ENCODE peak calls at places on chromosomes 5 and 9, in ten cellular contexts. X is RWPE2, V is astrocyte of the spinal cord, Q is cardiac fibroblast, G is foreskin fibroblast, O is heart right ventricle, F is HFF-Myc, U is A549, B is psoas muscle, L is cardiac muscle cell. M is an unnamed sample.

GRCh38 chr5:103674739-103675138 is 112.2 kb upstream of the NUDT12 start:
- DNase-seq in X (no peak), V (peak), Q (peak), G (no peak), O (peak), F (no peak), U (no peak), B (no peak), L (no peak), M (peak)

GRCh38 chr5:1542755-1543154 is 19.0 kb upstream of the LPCAT1 start:
- DNase-seq in X (peak), V (peak), Q (peak), G (peak), O (no peak), F (peak), U (peak), B (peak), L (no peak), M (peak)

GRCh38 chr5:68958428-68958827 is 135.4 kb upstream of the SLC30A5 start:
- DNase-seq in X (no peak), V (no peak), Q (no peak), G (no peak), O (no peak), F (no peak), U (no peak), B (no peak), L (no peak), M (no peak)

GRCh38 chr9:79776581-79776980 is 204.8 kb downstream of the TLE4 start:
- DNase-seq in X (no peak), V (no peak), Q (peak), G (no peak), O (no peak), F (no peak), U (no peak), B (no peak), L (no peak), M (no peak)

GRCh38 chr5:133357758-133358157 is 254.6 kb downstream of the FSTL4 start:
- DNase-seq in X (no peak), V (no peak), Q (no peak), G (no peak), O (no peak), F (no peak), U (no peak), B (no peak), L (no peak), M (no peak)

GRCh38 chr9:98403715-98404114 is 148.3 kb upstream of the TBC1D2 start:
- DNase-seq in X (no peak), V (no peak), Q (no peak), G (no peak), O (no peak), F (no peak), U (no peak), B (no peak), L (no peak), M (no peak)

GRCh38 chr9:114591206-114591853 is 3.8 kb downstream of the ATP6V1G1 start:
- DNase-seq in X (no peak), V (no peak), Q (peak), G (no peak), O (no peak), F (no peak), U (no peak), B (no peak), L (no peak), M (peak)

GRCh38 chr9:23308114-23308513 is 517.9 kb downstream of the ELAVL2 start:
- DNase-seq in X (no peak), V (no peak), Q (no peak), G (no peak), O (no peak), F (no peak), U (no peak), B (no peak), L (no peak), M (no peak)

GRCh38 chr9:116383133-116383532 is 229.5 kb downstream of the PAPPA start:
- DNase-seq in X (no peak), V (no peak), Q (no peak), G (no peak), O (no peak), F (no peak), U (no peak), B (no peak), L (no peak), M (no peak)

GRCh38 chr5:40112875-40113274 is 566.8 kb upstream of the PTGER4 start:
- DNase-seq in X (no peak), V (no peak), Q (no peak), G (no peak), O (no peak), F (no peak), U (no peak), B (no peak), L (no peak), M (peak)

GRCh38 chr5:139689631-139690384 is 41.7 kb downstream of the CXXC5 start:
- DNase-seq in X (no peak), V (no peak), Q (peak), G (no peak), O (no peak), F (no peak), U (peak), B (no peak), L (no peak), M (no peak)

GRCh38 chr5:169971780-169972179 is 8.5 kb downstream of the INSYN2B start:
- DNase-seq in X (no peak), V (no peak), Q (no peak), G (no peak), O (no peak), F (no peak), U (no peak), B (no peak), L (no peak), M (no peak)

GRCh38 chr9:98357921-98358535 is 102.6 kb upstream of the TBC1D2 start:
- DNase-seq in X (no peak), V (peak), Q (peak), G (peak), O (no peak), F (no peak), U (peak), B (no peak), L (no peak), M (peak)

GRCh38 chr9:94912700-94913249 is 186.3 kb downstream of the AOPEP start:
- DNase-seq in X (no peak), V (peak), Q (peak), G (peak), O (peak), F (no peak), U (peak), B (no peak), L (no peak), M (peak)

GRCh38 chr5:42636425-42636824 is 120.2 kb upstream of the CCDC152 start:
- DNase-seq in X (no peak), V (no peak), Q (peak), G (no peak), O (no peak), F (no peak), U (peak), B (no peak), L (no peak), M (peak)

GRCh38 chr9:109482391-109482916 is 15.7 kb downstream of the PTPN3 start:
- DNase-seq in X (no peak), V (no peak), Q (no peak), G (no peak), O (no peak), F (no peak), U (no peak), B (no peak), L (no peak), M (peak)

GRCh38 chr5:90709323-90710148 is 150.9 kb downstream of the ADGRV1 start:
- DNase-seq in X (no peak), V (peak), Q (peak), G (peak), O (peak), F (peak), U (peak), B (no peak), L (peak), M (peak)

GRCh38 chr9:130419521-130420035 is 25.2 kb upstream of the ASS1 start:
- DNase-seq in X (no peak), V (no peak), Q (no peak), G (no peak), O (no peak), F (no peak), U (no peak), B (no peak), L (no peak), M (no peak)

GRCh38 chr9:93300585-93301081 is 116.7 kb downstream of the WNK2 start:
- DNase-seq in X (no peak), V (no peak), Q (no peak), G (no peak), O (peak), F (no peak), U (no peak), B (peak), L (no peak), M (peak)

GRCh38 chr5:52838306-52839015 is 50.7 kb downstream of the ITGA1 start:
- DNase-seq in X (no peak), V (peak), Q (peak), G (no peak), O (no peak), F (no peak), U (no peak), B (no peak), L (no peak), M (no peak)

GRCh38 chr5:153321478-153321877 is 169.0 kb upstream of the GRIA1 start:
- DNase-seq in X (no peak), V (no peak), Q (no peak), G (no peak), O (no peak), F (no peak), U (no peak), B (no peak), L (no peak), M (no peak)

GRCh38 chr9:80382523-80382922 is 810.8 kb downstream of the TLE4 start:
- DNase-seq in X (no peak), V (no peak), Q (peak), G (peak), O (no peak), F (no peak), U (no peak), B (no peak), L (no peak), M (no peak)

GRCh38 chr9:126127591-126127990 is 199.0 kb upstream of the MVB12B start:
- DNase-seq in X (no peak), V (no peak), Q (no peak), G (no peak), O (no peak), F (no peak), U (no peak), B (no peak), L (no peak), M (no peak)

GRCh38 chr5:54165687-54166086 is 144.7 kb downstream of the ARL15 start:
- DNase-seq in X (no peak), V (no peak), Q (no peak), G (no peak), O (no peak), F (no peak), U (no peak), B (no peak), L (no peak), M (no peak)

GRCh38 chr5:113259034-113259433 is 175.8 kb downstream of the TSSK1B start:
- DNase-seq in X (no peak), V (no peak), Q (peak), G (no peak), O (no peak), F (no peak), U (no peak), B (no peak), L (no peak), M (no peak)

GRCh38 chr9:22040760-22041159 is 31.7 kb upstream of the CDKN2B start:
- DNase-seq in X (no peak), V (peak), Q (peak), G (peak), O (no peak), F (no peak), U (no peak), B (no peak), L (no peak), M (peak)

GRCh38 chr5:819078-819477 is 31.7 kb downstream of the ZDHHC11 start:
- DNase-seq in X (no peak), V (no peak), Q (no peak), G (no peak), O (no peak), F (no peak), U (no peak), B (no peak), L (no peak), M (no peak)

GRCh38 chr5:74766348-74766886 is 500 bp downstream of the GFM2 start:
- DNase-seq in X (no peak), V (peak), Q (peak), G (peak), O (no peak), F (no peak), U (peak), B (no peak), L (peak), M (peak)

GRCh38 chr9:137534256-137535119 is 15.7 kb downstream of the PNPLA7 start:
- DNase-seq in X (no peak), V (peak), Q (peak), G (peak), O (no peak), F (peak), U (peak), B (no peak), L (peak), M (peak)

GRCh38 chr9:23746317-23746716 is 79.7 kb downstream of the ELAVL2 start:
- DNase-seq in X (no peak), V (no peak), Q (no peak), G (no peak), O (no peak), F (no peak), U (no peak), B (no peak), L (no peak), M (no peak)

GRCh38 chr9:104907278-104907951 is 20.5 kb downstream of the ABCA1 start:
- DNase-seq in X (no peak), V (peak), Q (peak), G (peak), O (peak), F (peak), U (peak), B (no peak), L (no peak), M (peak)

GRCh38 chr5:19866088-19866446 is 121.9 kb downstream of the CDH18 start:
- DNase-seq in X (no peak), V (no peak), Q (no peak), G (no peak), O (no peak), F (no peak), U (no peak), B (no peak), L (no peak), M (no peak)

GRCh38 chr5:41876678-41877077 is 6.5 kb upstream of the OXCT1 start:
- DNase-seq in X (no peak), V (no peak), Q (no peak), G (no peak), O (no peak), F (no peak), U (no peak), B (no peak), L (no peak), M (no peak)

GRCh38 chr9:69293186-69293585 is 31.8 kb upstream of the ENTREP1 start:
- DNase-seq in X (no peak), V (no peak), Q (no peak), G (no peak), O (no peak), F (no peak), U (no peak), B (no peak), L (no peak), M (no peak)

GRCh38 chr9:89744255-89744648 is 139.4 kb downstream of the GADD45G start:
- DNase-seq in X (no peak), V (no peak), Q (no peak), G (no peak), O (no peak), F (no peak), U (no peak), B (no peak), L (no peak), M (no peak)

DNA sequence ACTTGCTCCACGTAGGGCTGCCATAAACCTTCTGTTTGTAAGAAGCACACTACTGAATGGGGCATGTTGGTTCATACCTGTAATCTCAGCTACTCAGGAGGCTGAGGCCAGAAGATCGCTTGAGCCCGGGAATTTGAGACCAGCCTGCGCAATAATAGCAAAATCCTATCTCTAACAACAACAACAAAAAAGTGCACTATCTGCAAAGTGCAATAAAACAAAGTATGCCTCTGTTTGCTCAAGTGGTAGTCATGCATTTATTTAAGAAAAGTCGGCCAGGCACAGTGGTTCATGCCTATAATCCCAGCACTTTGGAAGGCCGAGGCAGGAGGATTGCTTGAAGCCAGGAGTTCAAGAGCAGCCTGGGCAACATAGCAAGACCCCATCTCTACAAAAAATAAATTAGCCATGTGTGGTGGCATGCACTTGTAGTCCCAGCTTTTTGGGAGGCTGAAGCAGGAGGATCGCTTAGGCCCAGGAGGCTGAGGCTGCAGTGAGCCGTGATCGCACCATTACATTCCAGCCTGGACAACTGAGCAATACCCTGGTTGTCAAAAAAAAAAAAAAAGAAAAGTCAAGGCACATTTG is 5.2 kb downstream of the ATPSCKMT start:
- DNase-seq in X (no peak), V (no peak), Q (no peak), G (no peak), O (no peak), F (no peak), U (no peak), B (no peak), L (no peak), M (no peak)
- H3K4me3 ChIP-seq in X (no peak), V (no peak), Q (no peak), G (no peak), O (no peak), F (no peak), U (no peak), B (no peak), L (no peak), M (no peak)

DNA sequence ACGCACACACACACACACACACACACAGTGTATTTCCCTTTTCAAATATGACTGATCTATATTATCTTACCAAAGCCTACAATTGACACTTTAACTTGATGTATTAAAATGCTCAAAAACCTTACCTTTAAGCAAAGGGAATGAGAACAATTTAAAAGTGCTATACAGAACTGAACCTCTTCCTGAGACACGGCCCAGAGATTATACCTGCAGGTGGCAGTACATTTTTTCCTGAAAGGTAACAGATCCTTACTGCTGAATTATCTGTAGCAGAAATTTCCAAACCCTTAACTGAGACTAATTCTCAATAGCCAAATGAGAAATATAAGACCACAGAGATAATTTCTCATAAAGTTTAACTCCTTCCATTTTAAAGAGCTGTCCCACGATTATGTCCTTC is 91.1 kb downstream of the MYO10 start:
- DNase-seq in X (no peak), V (no peak), Q (no peak), G (no peak), O (no peak), F (no peak), U (no peak), B (no peak), L (no peak), M (no peak)
- TF ChIP-seq CTCF in X (peak), V (peak), Q (no peak), G (no peak), O (no peak), F (no peak), U (peak), B (no peak), L (peak), M (no peak)

GRCh38 chr5:157548513-157549282 is 26.9 kb downstream of the ADAM19 start:
- DNase-seq in X (no peak), V (peak), Q (peak), G (peak), O (no peak), F (no peak), U (peak), B (no peak), L (no peak), M (peak)
- H3K4me3 ChIP-seq in X (no peak), V (no peak), Q (no peak), G (peak), O (no peak), F (no peak), U (no peak), B (no peak), L (no peak), M (no peak)

GRCh38 chr5:141681295-141681694 is 735 bp downstream of the ARAP3 start:
- DNase-seq in X (no peak), V (no peak), Q (no peak), G (no peak), O (no peak), F (no peak), U (no peak), B (no peak), L (no peak), M (no peak)

GRCh38 chr5:141680178-141680577 is 1.9 kb downstream of the ARAP3 start:
- DNase-seq in X (no peak), V (no peak), Q (no peak), G (no peak), O (no peak), F (no peak), U (no peak), B (no peak), L (no peak), M (no peak)

GRCh38 chr5:141680751-141681201 is 1.3 kb downstream of the ARAP3 start:
- DNase-seq in X (no peak), V (no peak), Q (peak), G (peak), O (peak), F (no peak), U (no peak), B (peak), L (no peak), M (no peak)

GRCh38 chr5:141674747-141675146 is 7.3 kb downstream of the ARAP3 start:
- DNase-seq in X (no peak), V (no peak), Q (no peak), G (no peak), O (no peak), F (no peak), U (no peak), B (no peak), L (no peak), M (no peak)

DNA sequence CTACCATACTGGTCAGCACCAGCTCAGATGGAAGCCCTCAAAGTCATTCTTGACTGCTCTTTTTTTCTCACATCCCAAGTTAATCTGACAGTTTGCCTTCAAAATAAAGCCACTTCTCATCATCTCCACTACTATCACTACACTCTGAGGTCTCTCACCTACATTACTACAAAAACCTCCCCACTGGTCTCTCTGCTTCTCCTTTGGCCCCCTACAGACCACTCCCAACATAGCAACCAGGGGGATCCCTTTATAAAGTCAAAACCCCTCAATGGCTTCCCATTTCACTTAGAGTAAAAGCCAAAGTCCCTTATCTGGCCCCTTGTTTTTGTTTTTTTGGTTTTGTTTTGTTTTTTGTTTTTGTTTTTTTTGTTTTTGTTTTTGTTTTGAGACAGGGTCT is 4.6 kb downstream of the ARAP3 start:
- DNase-seq in X (no peak), V (no peak), Q (no peak), G (no peak), O (no peak), F (no peak), U (no peak), B (no peak), L (peak), M (no peak)
- TF ChIP-seq CTCF in X (no peak), V (peak), Q (peak), G (no peak), O (no peak), F (peak), U (no peak), B (no peak), L (peak), M (no peak)

DNA sequence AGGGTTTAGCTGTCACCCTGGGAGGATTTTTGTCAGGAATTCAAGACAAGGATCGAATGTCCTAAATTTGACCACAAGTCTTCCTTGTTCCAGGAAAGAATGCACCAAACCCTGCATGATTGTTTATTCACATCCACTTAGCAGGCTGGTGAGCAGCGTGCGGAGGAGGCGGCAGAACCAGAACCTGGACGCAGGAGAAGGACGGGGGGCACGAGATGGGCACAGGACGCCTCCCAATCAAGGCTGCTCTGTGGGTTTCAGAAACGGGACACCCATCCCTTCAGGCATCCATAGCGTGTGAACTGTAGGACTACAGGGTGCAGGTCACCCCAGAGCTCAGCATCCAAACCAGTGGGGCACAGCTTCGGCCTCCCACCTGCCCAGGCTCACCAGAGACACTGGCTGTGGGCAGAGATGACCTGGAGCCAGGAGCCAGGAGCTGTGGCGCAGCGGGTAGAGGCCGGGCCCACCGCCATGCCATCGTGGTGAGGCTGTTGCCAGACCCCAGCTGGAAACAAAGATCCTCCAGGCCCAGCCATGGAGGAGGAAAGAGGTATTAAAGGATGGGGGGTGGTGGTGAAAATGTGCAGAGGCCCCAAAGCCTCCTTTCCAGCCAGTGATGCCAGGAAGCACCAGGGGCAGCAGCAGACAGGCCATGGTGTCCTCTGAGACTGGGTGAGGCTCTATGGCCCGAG is 32.3 kb upstream of the ADAMTS2 start:
- DNase-seq in X (no peak), V (no peak), Q (no peak), G (no peak), O (no peak), F (no peak), U (no peak), B (no peak), L (no peak), M (no peak)
- H3K4me3 ChIP-seq in X (no peak), V (no peak), Q (no peak), G (no peak), O (no peak), F (no peak), U (no peak), B (no peak), L (no peak), M (no peak)